ENCODE peak calls at places on chromosomes 13 and 19, in ten cellular contexts. P is Karpas-422, Q is lung, G is pancreas, S is tibial artery, K is cardiac muscle cell, J is spleen, O is body of pancreas, L is lower lobe of right lung, M is HepG2. A is an unnamed sample.

GRCh38 chr19:52307275-52307674 is 10.3 kb downstream of the ZNF480 start:
- DNase-seq in P (peak), Q (no peak), G (no peak), S (no peak), K (no peak), J (no peak), O (no peak), L (no peak), M (no peak), A (peak)

GRCh38 chr19:44684892-44685847 is 13.8 kb upstream of the CEACAM16 start:
- DNase-seq in P (no peak), Q (peak), G (no peak), S (peak), K (no peak), J (no peak), O (no peak), L (no peak), M (peak), A (peak)

GRCh38 chr19:55373993-55374757 is 2.5 kb upstream of the TMEM190 start:
- DNase-seq in P (no peak), Q (no peak), G (no peak), S (no peak), K (no peak), J (no peak), O (no peak), L (no peak), M (no peak), A (peak)

GRCh38 chr19:43526884-43527859 is at the start of gene ETHE1:
- DNase-seq in P (peak), Q (peak), G (peak), S (peak), K (peak), J (peak), O (peak), L (peak), M (peak), A (peak)

GRCh38 chr13:83536153-83536552 is 346.1 kb downstream of the SLITRK1 start:
- DNase-seq in P (no peak), Q (no peak), G (no peak), S (no peak), K (no peak), J (no peak), O (no peak), L (no peak), M (no peak), A (no peak)

GRCh38 chr13:98821372-98822237 is 69.1 kb upstream of the SLC15A1 start:
- DNase-seq in P (no peak), Q (no peak), G (no peak), S (peak), K (peak), J (no peak), O (peak), L (no peak), M (peak), A (peak)

GRCh38 chr19:28635962-28636629 is 576.9 kb downstream of the UQCRFS1 start:
- DNase-seq in P (no peak), Q (no peak), G (no peak), S (no peak), K (peak), J (no peak), O (no peak), L (no peak), M (no peak), A (no peak)

GRCh38 chr19:56594783-56595547 is at the start of gene ZNF71:
- DNase-seq in P (peak), Q (peak), G (peak), S (peak), K (peak), J (peak), O (peak), L (peak), M (peak), A (peak)

GRCh38 chr13:62598708-62599107 is 1183.1 kb upstream of the PCDH20 start:
- DNase-seq in P (no peak), Q (no peak), G (no peak), S (no peak), K (peak), J (no peak), O (no peak), L (no peak), M (no peak), A (no peak)

GRCh38 chr19:5913739-5914357 is at the start of gene CAPS:
- DNase-seq in P (no peak), Q (peak), G (peak), S (peak), K (no peak), J (no peak), O (peak), L (peak), M (peak), A (peak)

GRCh38 chr19:12825259-12826131 is 8.9 kb downstream of the RTBDN start:
- DNase-seq in P (no peak), Q (no peak), G (no peak), S (no peak), K (peak), J (no peak), O (peak), L (no peak), M (no peak), A (peak)

GRCh38 chr19:57560049-57560491 is 407 bp upstream of the ZNF550 start:
- DNase-seq in P (no peak), Q (no peak), G (no peak), S (no peak), K (no peak), J (peak), O (peak), L (peak), M (no peak), A (peak)

GRCh38 chr13:42363941-42364612 is 92.1 kb downstream of the AKAP11 start:
- DNase-seq in P (no peak), Q (no peak), G (no peak), S (no peak), K (no peak), J (no peak), O (no peak), L (no peak), M (no peak), A (peak)

GRCh38 chr19:7926021-7926726 is at the start of gene CTXN1:
- DNase-seq in P (peak), Q (peak), G (peak), S (peak), K (peak), J (peak), O (peak), L (peak), M (no peak), A (no peak)

GRCh38 chr19:16540948-16541347 is 1.3 kb downstream of the CHERP start:
- DNase-seq in P (no peak), Q (no peak), G (no peak), S (no peak), K (no peak), J (no peak), O (no peak), L (no peak), M (peak), A (no peak)
- H3K4me3 ChIP-seq in P (peak), Q (peak), G (peak), S (peak), K (peak), J (peak), O (no peak), L (peak), M (peak), A (peak)

GRCh38 chr13:50011461-50011860 is 3.8 kb upstream of the KCNRG start:
- DNase-seq in P (no peak), Q (no peak), G (no peak), S (no peak), K (no peak), J (no peak), O (no peak), L (no peak), M (no peak), A (no peak)

GRCh38 chr13:50001287-50001686 is 4.4 kb downstream of the TRIM13 start:
- DNase-seq in P (no peak), Q (no peak), G (no peak), S (no peak), K (no peak), J (no peak), O (no peak), L (no peak), M (no peak), A (no peak)

DNA sequence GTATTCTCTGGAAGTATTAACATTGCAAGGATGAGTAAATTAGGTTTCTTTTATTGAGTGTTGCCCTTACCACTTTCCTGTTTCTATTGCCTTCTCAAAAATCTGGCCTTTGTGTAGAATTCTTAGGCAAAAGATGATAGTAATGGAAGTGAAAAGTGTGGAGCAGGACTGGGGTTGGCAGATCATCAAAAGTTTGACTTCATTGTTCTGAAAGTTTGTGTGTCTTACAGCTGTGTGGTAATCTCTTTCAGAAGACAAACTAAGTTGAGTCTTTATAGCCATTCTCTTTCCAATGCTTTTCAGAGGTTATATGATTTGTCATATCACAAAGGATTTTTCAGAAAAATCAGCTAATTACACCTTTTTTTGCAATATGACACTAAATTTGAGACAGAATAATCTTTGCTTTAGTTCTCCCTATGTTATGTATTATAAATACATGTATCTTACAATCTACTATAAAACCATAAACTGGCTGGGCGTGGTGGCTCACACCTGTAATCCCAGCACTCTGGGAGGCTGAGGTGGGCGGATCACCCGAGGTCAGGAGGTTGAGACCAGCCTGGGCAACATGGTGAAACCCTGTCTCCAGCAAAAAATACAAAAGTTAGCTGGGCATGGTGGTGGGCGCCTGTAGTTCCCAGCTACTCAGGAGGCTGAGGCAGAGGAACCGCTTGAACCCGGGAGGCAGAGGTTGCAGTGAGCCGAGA is 8.7 kb upstream of the KCNRG start:
- DNase-seq in P (no peak), Q (no peak), G (no peak), S (no peak), K (no peak), J (no peak), O (no peak), L (no peak), M (no peak), A (no peak)
- H3K27ac ChIP-seq in P (no peak), Q (no peak), G (no peak), S (no peak), K (no peak), J (no peak), O (no peak), L (no peak), M (no peak), A (no peak)

GRCh38 chr13:73248711-73249580 is 190.1 kb downstream of the KLF5 start:
- DNase-seq in P (no peak), Q (peak), G (peak), S (no peak), K (peak), J (no peak), O (peak), L (no peak), M (no peak), A (no peak)

GRCh38 chr13:73250061-73250460 is 191.3 kb downstream of the KLF5 start:
- DNase-seq in P (no peak), Q (no peak), G (no peak), S (no peak), K (no peak), J (no peak), O (no peak), L (no peak), M (no peak), A (no peak)

GRCh38 chr13:73244486-73244885 is 185.7 kb downstream of the KLF5 start:
- DNase-seq in P (no peak), Q (no peak), G (no peak), S (no peak), K (no peak), J (no peak), O (no peak), L (no peak), M (no peak), A (no peak)

GRCh38 chr13:73245271-73245670 is 186.5 kb downstream of the KLF5 start:
- DNase-seq in P (no peak), Q (no peak), G (no peak), S (no peak), K (no peak), J (no peak), O (no peak), L (no peak), M (no peak), A (no peak)

DNA sequence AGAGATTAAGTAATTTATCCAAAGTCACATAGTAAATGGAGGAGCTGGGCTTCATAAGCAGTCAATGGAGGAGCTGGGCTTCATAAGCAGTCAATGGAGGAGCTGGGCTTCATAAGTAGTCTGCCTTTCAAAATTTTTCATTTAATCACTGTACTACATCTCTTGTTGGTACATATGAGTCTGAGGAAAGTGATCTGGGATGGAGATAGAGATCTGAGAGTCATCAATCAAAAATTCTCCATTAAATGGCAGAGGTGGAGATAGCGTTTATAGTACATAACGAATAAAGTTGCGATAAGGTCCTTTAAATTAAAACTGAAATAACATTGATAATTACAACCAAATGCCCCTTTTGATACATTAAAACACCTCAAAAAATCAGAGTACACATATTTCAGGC is 189.3 kb downstream of the KLF5 start:
- DNase-seq in P (no peak), Q (no peak), G (no peak), S (no peak), K (no peak), J (no peak), O (no peak), L (no peak), M (no peak), A (no peak)
- H3K4me3 ChIP-seq in P (no peak), Q (no peak), G (no peak), S (no peak), K (no peak), J (no peak), O (no peak), L (no peak), M (no peak), A (no peak)

DNA sequence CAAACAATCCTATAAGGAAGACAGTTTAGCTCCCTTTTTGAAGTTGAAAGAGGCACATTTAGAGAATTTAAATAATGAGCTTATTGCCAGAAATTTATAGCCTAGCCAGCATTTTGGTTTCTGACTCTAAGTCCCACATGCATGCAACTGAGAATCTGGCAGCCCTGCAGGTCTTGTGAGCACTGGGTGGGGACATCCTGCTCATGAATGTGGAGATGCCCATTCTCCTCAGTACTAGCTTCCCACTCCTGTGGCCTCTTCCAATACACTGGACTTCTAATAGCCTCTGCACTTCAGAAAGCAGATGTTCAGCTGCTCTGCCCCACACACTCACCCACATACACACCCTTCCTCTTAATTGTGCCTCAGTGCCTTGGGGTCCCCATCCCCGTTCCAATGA is 80.2 kb upstream of the FREM2 start:
- DNase-seq in P (no peak), Q (no peak), G (no peak), S (no peak), K (no peak), J (no peak), O (no peak), L (no peak), M (no peak), A (no peak)
- H3K27ac ChIP-seq in P (no peak), Q (no peak), G (no peak), S (no peak), K (no peak), J (no peak), O (no peak), L (no peak), M (no peak), A (no peak)

DNA sequence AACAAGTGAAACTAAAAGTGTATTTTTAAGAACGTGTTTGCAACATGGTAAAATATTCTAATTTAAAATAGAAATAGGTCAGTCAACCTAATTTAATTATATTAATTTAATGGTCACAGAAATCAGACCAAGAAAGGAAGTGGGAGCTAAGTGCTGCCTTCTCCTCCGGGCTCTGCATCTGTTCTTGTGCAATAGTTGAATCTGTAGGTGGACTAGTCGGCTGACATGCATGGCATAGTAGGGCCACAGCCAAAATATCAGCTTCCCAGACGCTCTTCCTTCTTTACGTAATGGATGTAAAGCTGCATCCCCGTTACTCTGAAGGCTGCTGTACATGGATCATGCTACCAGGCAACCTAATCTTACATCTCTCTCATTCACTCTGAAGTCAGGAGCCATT is 47.3 kb downstream of the COL4A1 start:
- DNase-seq in P (no peak), Q (no peak), G (no peak), S (no peak), K (no peak), J (no peak), O (no peak), L (no peak), M (no peak), A (no peak)
- H3K4me3 ChIP-seq in P (no peak), Q (no peak), G (no peak), S (no peak), K (no peak), J (no peak), O (no peak), L (no peak), M (no peak), A (no peak)

GRCh38 chr19:2048959-2049740 is 1.9 kb downstream of the MKNK2 start:
- DNase-seq in P (peak), Q (no peak), G (peak), S (peak), K (no peak), J (peak), O (peak), L (peak), M (no peak), A (no peak)

GRCh38 chr19:2050349-2050990 is 574 bp downstream of the MKNK2 start:
- DNase-seq in P (peak), Q (no peak), G (peak), S (no peak), K (no peak), J (no peak), O (no peak), L (no peak), M (no peak), A (peak)

GRCh38 chr19:2049741-2050348 is 1.2 kb downstream of the MKNK2 start:
- DNase-seq in P (peak), Q (peak), G (peak), S (peak), K (peak), J (peak), O (peak), L (peak), M (peak), A (peak)

GRCh38 chr19:2051771-2052704 is 994 bp upstream of the MKNK2 start:
- DNase-seq in P (peak), Q (no peak), G (peak), S (no peak), K (no peak), J (peak), O (peak), L (peak), M (no peak), A (no peak)

DNA sequence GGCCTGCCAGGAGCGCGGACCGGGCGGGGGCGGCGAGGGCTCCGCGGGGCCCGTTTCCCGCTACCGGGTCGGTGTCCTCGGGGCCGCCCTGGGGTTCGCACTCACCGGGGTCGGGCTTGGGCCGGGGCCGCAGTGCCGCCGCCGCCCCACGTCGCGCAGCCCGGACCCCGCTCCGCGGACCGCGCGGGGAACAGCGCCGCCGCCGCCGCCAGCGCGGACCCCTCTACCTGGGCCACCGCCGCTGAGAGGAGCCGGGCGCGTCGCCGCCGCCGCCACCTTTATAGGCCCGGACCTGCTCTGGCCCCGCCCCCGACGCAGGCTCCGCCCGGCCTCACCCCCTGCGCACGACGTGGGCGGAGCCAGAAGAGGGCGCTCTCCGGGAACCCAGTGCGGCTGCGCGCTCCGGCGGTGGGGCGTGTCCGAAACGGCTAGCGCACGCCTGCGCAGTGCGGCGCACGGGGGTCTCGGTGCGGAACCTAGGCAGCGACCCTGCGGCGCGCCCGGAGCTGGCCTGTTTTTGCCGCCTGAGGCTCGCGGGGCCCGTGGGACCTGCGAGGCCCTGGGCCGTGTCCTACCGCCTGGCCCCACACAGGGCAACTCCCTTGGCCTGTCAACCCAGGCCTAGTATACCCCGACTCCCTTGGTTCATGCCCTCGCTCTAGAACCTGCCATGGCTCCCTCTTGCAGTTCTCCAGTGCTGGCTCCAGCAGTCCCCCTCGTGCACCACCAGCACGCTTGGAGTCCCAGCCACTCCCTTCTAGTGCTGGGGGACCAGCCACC is at the start of gene MKNK2:
- DNase-seq in P (peak), Q (peak), G (peak), S (peak), K (peak), J (peak), O (peak), L (peak), M (peak), A (peak)
- H3K27ac ChIP-seq in P (peak), Q (peak), G (peak), S (peak), K (peak), J (peak), O (peak), L (peak), M (peak), A (peak)

GRCh38 chr13:40777166-40777956 is 6.4 kb upstream of the MRPS31 start:
- DNase-seq in P (peak), Q (peak), G (no peak), S (no peak), K (peak), J (no peak), O (peak), L (no peak), M (peak), A (no peak)
- H3K4me3 ChIP-seq in P (peak), Q (no peak), G (no peak), S (peak), K (peak), J (no peak), O (no peak), L (peak), M (peak), A (no peak)